ENCODE peak calls at places on chromosomes 11 and 22, in four cellular contexts. F is skeletal muscle cell, M is lower leg skin, A is fibroblast of pulmonary artery. X is an unnamed sample.
A peak's percentile ranks its signal among the peaks of the same experiment; 100 is the strongest.

GRCh38 chr11:35192347-35192746 is 53.4 kb downstream of the CD44 start:
- DNase-seq in A (peak; percentile 53), F (no peak), M (no peak), X (no peak)

GRCh38 chr11:102306048-102306575 is 11.2 kb upstream of the BIRC3 start:
- DNase-seq in M (peak; percentile 54), A (no peak), F (no peak), X (no peak)

GRCh38 chr11:85682330-85683305 is 3.4 kb downstream of the CCDC89 start:
- DNase-seq in M (no peak), F (no peak), A (peak; percentile 52), X (peak; percentile 52)

GRCh38 chr11:77407613-77408012 is 66.3 kb downstream of the PAK1 start:
- DNase-seq in A (peak; percentile 85), F (peak; percentile 49), M (no peak), X (peak; percentile 88)

GRCh38 chr11:69035150-69035958 is 13.4 kb upstream of the TPCN2 start:
- DNase-seq in F (no peak), M (no peak), A (no peak), X (no peak)

GRCh38 chr22:40414838-40415505 is 44.6 kb downstream of the SGSM3 start:
- DNase-seq in A (no peak), M (no peak), F (no peak), X (no peak)

GRCh38 chr11:126375726-126376125 is 20.2 kb downstream of the ST3GAL4 start:
- DNase-seq in A (peak; percentile 89), M (no peak), F (no peak), X (no peak)

GRCh38 chr11:8033312-8033715 is 46.2 kb downstream of the EIF3F start:
- DNase-seq in A (peak; percentile 85), F (peak; percentile 47), M (peak; percentile 62), X (peak; percentile 79)

GRCh38 chr11:944711-945470 is 19.2 kb downstream of the AP2A2 start:
- DNase-seq in M (no peak), A (peak; percentile 50), F (no peak), X (peak; percentile 40)

GRCh38 chr11:107598225-107599139 is 7.5 kb downstream of the ELMOD1 start:
- DNase-seq in A (peak; percentile 14), M (no peak), F (no peak), X (no peak)

GRCh38 chr11:2777396-2777795 is 77.6 kb upstream of the KCNQ1OT1 start:
- DNase-seq in M (peak; percentile 12), A (peak; percentile 6), F (no peak), X (no peak)

GRCh38 chr22:37967637-37968451 is 14.3 kb downstream of the POLR2F start:
- DNase-seq in F (no peak), A (no peak), M (no peak), X (no peak)
- H3K4me3 ChIP-seq in F (no peak overlapping the region), A (no peak overlapping the region), M (no peak overlapping the region), X (no peak overlapping the region)

GRCh38 chr22:21014202-21015050 is 539 bp upstream of the P2RX6 start:
- DNase-seq in M (peak; percentile 62), A (peak; percentile 93), F (peak; percentile 73), X (peak; percentile 91)
- H3K4me3 ChIP-seq in M (no peak overlapping the region), A (peak overlapping the region; percentile 59), F (peak overlapping the region; percentile 62), X (peak overlapping the region; percentile 55)

GRCh38 chr11:124718801-124719200 is 20.9 kb upstream of the NRGN start:
- DNase-seq in F (no peak), M (no peak), A (no peak), X (no peak)

GRCh38 chr11:124716596-124716995 is 23.1 kb upstream of the NRGN start:
- DNase-seq in M (no peak), A (peak; percentile 26), F (no peak), X (peak; percentile 20)

GRCh38 chr11:124717786-124718634 is 21.7 kb upstream of the NRGN start:
- DNase-seq in M (no peak), F (no peak), A (peak; percentile 44), X (peak; percentile 52)

GRCh38 chr11:124719534-124719933 is 20.2 kb upstream of the NRGN start:
- DNase-seq in F (no peak), A (no peak), M (no peak), X (no peak)

DNA sequence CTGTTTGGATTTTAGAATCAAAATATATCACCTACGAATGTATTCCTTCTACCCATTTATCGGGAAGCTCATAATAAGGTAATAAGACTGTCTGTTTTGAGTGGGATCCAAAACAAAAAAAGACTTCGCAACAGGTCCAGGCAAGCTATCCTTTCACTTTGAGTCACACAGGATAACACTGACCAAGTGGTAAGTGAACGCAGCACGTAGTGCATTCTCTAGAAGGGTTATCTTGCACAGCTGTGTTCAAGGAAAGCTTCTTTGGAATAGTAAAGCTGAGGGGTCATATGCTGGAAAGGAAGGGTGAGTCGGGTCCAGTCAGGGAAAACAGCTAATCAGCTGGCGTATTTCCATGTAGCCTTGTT is 22.3 kb upstream of the NRGN start:
- DNase-seq in A (peak; percentile 61), F (no peak), M (no peak), X (no peak)
- H3K4me3 ChIP-seq in A (peak overlapping the region; percentile 41), F (peak overlapping the region; percentile 44), M (no peak overlapping the region), X (no peak overlapping the region)

DNA sequence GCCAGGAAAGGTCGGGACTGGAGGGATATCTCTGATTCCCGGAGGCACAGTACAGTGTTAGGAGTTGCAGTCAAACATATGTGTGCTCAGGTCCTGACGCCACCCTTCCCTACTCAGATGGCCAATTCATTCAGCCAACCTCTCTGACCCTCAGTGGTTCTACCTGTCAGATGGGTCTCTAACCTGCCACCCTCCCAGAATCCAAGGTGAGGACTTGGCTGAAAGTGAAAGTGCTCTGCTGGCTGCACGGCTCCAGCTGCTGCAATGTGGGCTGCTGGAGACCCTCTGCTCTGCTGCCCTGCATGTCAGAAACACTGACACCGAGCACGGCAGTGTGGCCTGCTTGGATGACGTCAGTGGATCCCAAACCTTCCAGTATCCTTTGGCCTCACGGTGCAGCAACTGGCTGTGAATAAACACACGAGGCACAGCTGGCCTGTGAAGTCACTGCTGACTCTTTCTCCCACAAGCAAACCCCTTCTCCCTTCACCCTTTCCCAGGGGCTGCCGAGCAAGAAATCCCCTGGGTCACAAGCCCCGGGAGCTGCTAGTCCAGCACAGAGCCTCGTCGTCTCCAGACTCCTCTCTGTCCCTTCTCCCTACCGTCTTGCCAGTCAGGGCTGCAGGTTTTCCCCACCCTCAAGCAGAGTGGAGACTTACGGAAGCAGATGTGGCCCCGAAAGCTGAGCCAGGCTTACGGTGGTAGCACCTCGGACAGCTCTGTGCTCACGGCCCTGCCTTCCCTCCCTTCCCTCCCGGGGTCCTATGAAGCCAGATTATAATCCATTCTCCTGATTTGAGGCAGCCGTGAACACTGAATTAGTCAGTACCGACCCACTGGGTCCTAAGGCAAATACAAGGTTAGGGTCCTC is 24.3 kb downstream of the KIAA0930 start:
- DNase-seq in A (peak; percentile 50), F (no peak), M (no peak), X (peak; percentile 43)
- H3K4me3 ChIP-seq in A (peak overlapping the region; percentile 17), F (peak overlapping the region; percentile 2), M (no peak overlapping the region), X (no peak overlapping the region)

GRCh38 chr11:130804306-130805077 is 111.8 kb downstream of the SNX19 start:
- DNase-seq in F (no peak), M (no peak), A (no peak), X (no peak)

GRCh38 chr11:130802567-130802966 is 113.7 kb downstream of the SNX19 start:
- DNase-seq in F (no peak), M (no peak), A (no peak), X (no peak)

GRCh38 chr11:130801287-130802146 is 114.8 kb downstream of the SNX19 start:
- DNase-seq in F (no peak), A (no peak), M (no peak), X (peak; percentile 67)

GRCh38 chr11:130808541-130808940 is 107.7 kb downstream of the SNX19 start:
- DNase-seq in M (no peak), F (no peak), A (no peak), X (no peak)

DNA sequence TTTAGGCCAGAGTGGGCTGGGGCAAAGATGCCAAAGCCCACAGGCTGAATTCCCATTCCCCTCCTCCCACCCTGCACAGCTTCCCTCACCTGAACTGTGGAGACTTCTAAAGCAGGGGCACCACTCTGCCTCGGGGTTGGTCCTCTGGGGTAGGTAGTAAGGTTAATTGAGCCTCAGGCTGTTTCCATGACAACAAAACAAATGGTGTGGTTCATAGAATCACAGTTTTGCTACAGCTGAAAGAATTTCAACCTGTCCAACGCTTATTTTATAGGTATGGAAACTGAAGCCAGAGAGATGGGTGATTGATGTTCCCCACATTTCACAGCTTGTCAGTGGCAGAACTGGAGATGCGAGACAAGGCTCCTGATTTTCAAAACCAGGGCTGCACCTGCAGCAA is 109.5 kb downstream of the SNX19 start:
- DNase-seq in M (no peak), F (no peak), A (no peak), X (no peak)
- H3K4me3 ChIP-seq in M (no peak overlapping the region), F (no peak overlapping the region), A (no peak overlapping the region), X (no peak overlapping the region)

DNA sequence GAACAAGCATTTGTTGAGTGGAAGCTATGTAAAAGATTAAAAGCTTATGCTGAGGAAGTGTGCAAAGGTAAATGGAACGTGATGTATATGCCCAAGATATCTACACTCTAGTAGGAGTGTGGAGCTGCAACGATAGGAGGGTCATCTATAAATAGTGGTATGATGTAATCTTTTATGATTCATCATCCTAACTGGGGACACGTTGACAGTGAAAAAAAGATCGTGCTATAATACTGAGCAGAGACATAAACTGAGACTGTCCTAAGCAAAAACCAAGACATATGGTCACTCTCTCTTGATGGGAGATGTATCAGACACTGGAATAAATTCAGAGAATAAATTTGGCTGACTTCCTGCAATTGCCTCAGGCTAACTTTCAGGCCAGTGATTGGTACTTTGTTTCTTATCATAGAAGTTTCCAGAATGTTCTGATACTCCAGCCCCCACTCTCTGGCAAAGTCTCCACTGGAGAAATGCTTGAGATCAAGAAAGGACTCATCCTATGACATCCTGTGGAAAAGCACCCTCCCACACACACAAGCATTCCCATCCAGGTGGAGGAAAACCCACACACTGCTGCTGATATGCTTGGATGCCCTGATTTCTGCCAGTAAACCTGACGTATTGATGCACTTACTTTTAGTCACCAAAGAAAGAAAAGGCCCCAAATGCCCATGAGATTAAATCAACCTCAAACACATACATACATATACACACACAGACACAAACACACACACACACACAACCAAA is 9.0 kb upstream of the SLC5A12 start:
- DNase-seq in F (peak; percentile 8), A (peak; percentile 38), M (no peak), X (peak; percentile 10)
- H3K4me3 ChIP-seq in F (no peak overlapping the region), A (no peak overlapping the region), M (no peak overlapping the region), X (no peak overlapping the region)

X was measured in astrocyte of the spinal cord.